ENCODE peak calls at places on chromosomes 11 and 22, in ten cellular contexts. W is ovary, A is colonic mucosa, L is H9, Y is NB4, E is WTC11, S is neural progenitor cell, J is GM23338, B is omental fat pad, N is natural killer cell. T is an unnamed sample.

GRCh38 chr22:39471421-39472141 is 14.8 kb downstream of the MGAT3 start:
- DNase-seq in W (no peak), A (peak), L (no peak), Y (peak), E (no peak), S (peak), J (no peak), B (no peak), N (no peak), T (peak)

GRCh38 chr22:19174106-19175025 is 4.2 kb downstream of the SLC25A1 start:
- DNase-seq in W (no peak), A (no peak), L (peak), Y (peak), E (peak), S (peak), J (peak), B (no peak), N (no peak), T (peak)

GRCh38 chr11:65477271-65478029 is 21.4 kb upstream of the MALAT1 start:
- DNase-seq in W (peak), A (peak), L (peak), Y (peak), E (peak), S (peak), J (peak), B (peak), N (peak), T (peak)

GRCh38 chr11:35588627-35589026 is 29.6 kb upstream of the FJX1 start:
- DNase-seq in W (no peak), A (no peak), L (no peak), Y (no peak), E (no peak), S (no peak), J (no peak), B (no peak), N (no peak), T (no peak)

GRCh38 chr11:26276798-26277424 is 55.0 kb upstream of the ANO3 start:
- DNase-seq in W (peak), A (peak), L (peak), Y (peak), E (peak), S (peak), J (peak), B (peak), N (peak), T (peak)

GRCh38 chr11:119181677-119182412 is 3.4 kb upstream of the NHERF4 start:
- DNase-seq in W (no peak), A (no peak), L (no peak), Y (no peak), E (no peak), S (no peak), J (no peak), B (no peak), N (no peak), T (no peak)

GRCh38 chr11:77418155-77418980 is 55.5 kb downstream of the PAK1 start:
- DNase-seq in W (no peak), A (no peak), L (no peak), Y (no peak), E (no peak), S (no peak), J (no peak), B (no peak), N (no peak), T (no peak)

GRCh38 chr11:119169272-119169719 is 771 bp downstream of the NLRX1 start:
- DNase-seq in W (no peak), A (peak), L (peak), Y (peak), E (peak), S (peak), J (peak), B (no peak), N (no peak), T (no peak)

GRCh38 chr11:68342459-68343158 is 30.2 kb downstream of the LRP5 start:
- DNase-seq in W (no peak), A (no peak), L (peak), Y (no peak), E (peak), S (peak), J (peak), B (no peak), N (no peak), T (no peak)

GRCh38 chr11:134497586-134497985 is 85.5 kb upstream of the B3GAT1 start:
- DNase-seq in W (no peak), A (peak), L (no peak), Y (no peak), E (peak), S (no peak), J (no peak), B (no peak), N (no peak), T (no peak)

GRCh38 chr22:40114411-40114810 is 63.3 kb upstream of the TNRC6B start:
- DNase-seq in W (peak), A (no peak), L (no peak), Y (no peak), E (no peak), S (no peak), J (no peak), B (no peak), N (no peak), T (no peak)

GRCh38 chr11:46658259-46658658 is 40.9 kb downstream of the ATG13 start:
- DNase-seq in W (peak), A (no peak), L (no peak), Y (no peak), E (no peak), S (no peak), J (no peak), B (no peak), N (no peak), T (no peak)

GRCh38 chr11:16347928-16348685 is 8.2 kb downstream of the SOX6 start:
- DNase-seq in W (no peak), A (no peak), L (no peak), Y (no peak), E (no peak), S (no peak), J (no peak), B (no peak), N (no peak), T (no peak)

GRCh38 chr22:46079861-46080821 is 70.2 kb upstream of the PPARA start:
- DNase-seq in W (peak), A (no peak), L (no peak), Y (no peak), E (peak), S (no peak), J (no peak), B (no peak), N (no peak), T (no peak)

GRCh38 chr11:86955674-86956522 is 703 bp upstream of the FZD4 start:
- DNase-seq in W (peak), A (peak), L (peak), Y (peak), E (peak), S (peak), J (peak), B (no peak), N (peak), T (peak)

GRCh38 chr22:32583921-32584335 is 109.3 kb downstream of the FBXO7 start:
- DNase-seq in W (no peak), A (no peak), L (no peak), Y (no peak), E (no peak), S (no peak), J (no peak), B (no peak), N (no peak), T (no peak)

GRCh38 chr22:35230839-35231584 is 26.3 kb upstream of the HMGXB4 start:
- DNase-seq in W (no peak), A (peak), L (no peak), Y (peak), E (no peak), S (no peak), J (no peak), B (no peak), N (no peak), T (no peak)

GRCh38 chr22:19103881-19104821 is 18.1 kb downstream of the DGCR2 start:
- DNase-seq in W (no peak), A (no peak), L (no peak), Y (no peak), E (no peak), S (no peak), J (no peak), B (no peak), N (no peak), T (no peak)

GRCh38 chr11:75338516-75339218 is 12.8 kb downstream of the ARRB1 start:
- DNase-seq in W (no peak), A (no peak), L (no peak), Y (peak), E (no peak), S (no peak), J (no peak), B (no peak), N (no peak), T (no peak)

GRCh38 chr11:108160970-108161566 is 39.7 kb downstream of the ACAT1 start:
- DNase-seq in W (no peak), A (no peak), L (no peak), Y (peak), E (no peak), S (no peak), J (no peak), B (no peak), N (no peak), T (peak)

GRCh38 chr11:27004103-27004502 is 10.2 kb downstream of the FIBIN start:
- DNase-seq in W (no peak), A (no peak), L (no peak), Y (no peak), E (no peak), S (no peak), J (no peak), B (no peak), N (no peak), T (no peak)

GRCh38 chr22:23774114-23774921 is 1.7 kb downstream of the MMP11 start:
- DNase-seq in W (no peak), A (no peak), L (no peak), Y (no peak), E (no peak), S (no peak), J (no peak), B (no peak), N (no peak), T (no peak)

GRCh38 chr22:49476800-49477400 is 350.8 kb downstream of the BRD1 start:
- DNase-seq in W (no peak), A (no peak), L (no peak), Y (no peak), E (no peak), S (no peak), J (no peak), B (no peak), N (no peak), T (no peak)

GRCh38 chr11:12048936-12049790 is 40.7 kb upstream of the DKK3 start:
- DNase-seq in W (no peak), A (no peak), L (no peak), Y (peak), E (no peak), S (no peak), J (no peak), B (no peak), N (no peak), T (no peak)

GRCh38 chr11:69385466-69385820 is 91.5 kb downstream of the MYEOV start:
- DNase-seq in W (no peak), A (no peak), L (no peak), Y (no peak), E (no peak), S (no peak), J (no peak), B (no peak), N (no peak), T (no peak)

GRCh38 chr22:48883211-48883960 is 944.3 kb downstream of the BRD1 start:
- DNase-seq in W (no peak), A (no peak), L (no peak), Y (no peak), E (no peak), S (no peak), J (no peak), B (no peak), N (no peak), T (no peak)

GRCh38 chr11:94813436-94813720 is 45.2 kb downstream of the AMOTL1 start:
- DNase-seq in W (no peak), A (no peak), L (no peak), Y (no peak), E (no peak), S (no peak), J (no peak), B (no peak), N (no peak), T (no peak)

GRCh38 chr11:81007046-81007445 is 1566.2 kb upstream of the TENM4 start:
- DNase-seq in W (no peak), A (no peak), L (no peak), Y (peak), E (no peak), S (no peak), J (no peak), B (no peak), N (no peak), T (no peak)

GRCh38 chr22:20459862-20460261 is 22.2 kb upstream of the SCARF2 start:
- DNase-seq in W (no peak), A (no peak), L (no peak), Y (no peak), E (no peak), S (no peak), J (no peak), B (no peak), N (no peak), T (no peak)

GRCh38 chr11:8871283-8871775 is 39.7 kb upstream of the AKIP1 start:
- DNase-seq in W (peak), A (peak), L (no peak), Y (no peak), E (peak), S (peak), J (peak), B (no peak), N (no peak), T (peak)

GRCh38 chr11:8873966-8874365 is 37.0 kb upstream of the AKIP1 start:
- DNase-seq in W (no peak), A (no peak), L (no peak), Y (peak), E (no peak), S (no peak), J (no peak), B (no peak), N (no peak), T (no peak)

GRCh38 chr11:8872017-8872416 is 39.0 kb upstream of the AKIP1 start:
- DNase-seq in W (no peak), A (no peak), L (no peak), Y (no peak), E (no peak), S (no peak), J (no peak), B (no peak), N (no peak), T (no peak)

GRCh38 chr11:8867856-8868705 is 42.9 kb upstream of the AKIP1 start:
- DNase-seq in W (no peak), A (no peak), L (no peak), Y (peak), E (no peak), S (no peak), J (no peak), B (no peak), N (no peak), T (no peak)

DNA sequence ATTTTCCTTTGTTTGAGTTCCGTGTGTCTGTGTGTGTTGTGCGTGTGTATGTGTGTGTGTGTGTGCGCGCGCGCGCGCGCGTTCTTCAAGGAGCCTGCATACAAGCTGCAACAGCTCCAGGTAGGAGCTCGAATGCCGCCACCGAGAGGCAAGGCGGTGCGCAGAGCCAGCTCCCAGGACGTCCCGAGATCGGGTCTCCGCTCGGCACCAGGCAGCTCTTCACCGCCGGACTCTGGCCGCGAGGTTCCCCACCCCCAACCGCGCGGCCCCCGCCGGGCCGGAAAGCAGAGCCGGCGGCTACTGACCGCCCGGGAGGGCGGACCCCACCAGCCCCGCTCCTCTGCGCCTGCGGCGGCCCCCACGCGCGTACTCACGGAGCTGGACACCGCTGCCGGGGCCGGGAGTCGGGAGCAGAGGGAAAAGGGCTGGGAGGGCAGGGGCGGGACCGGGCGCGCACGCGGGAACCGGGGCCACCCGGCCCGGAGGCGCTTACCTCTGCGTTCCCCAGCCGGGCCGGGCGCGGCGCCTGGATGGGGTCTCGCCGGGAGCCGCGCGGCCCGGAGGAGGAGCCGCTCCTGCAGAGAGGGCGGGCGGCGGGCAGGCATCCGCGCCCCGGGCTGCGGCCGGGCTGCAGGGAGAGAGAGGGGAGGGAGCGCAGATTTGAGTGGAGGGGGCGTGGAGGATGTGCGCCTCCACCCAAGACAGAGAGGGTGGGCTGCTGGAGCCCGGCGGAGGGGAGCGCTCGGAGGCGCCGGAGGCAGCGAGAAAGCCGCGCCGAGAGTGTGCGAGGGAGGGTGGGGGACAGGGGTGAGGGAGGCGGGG is 40.3 kb upstream of the AKIP1 start:
- DNase-seq in W (peak), A (peak), L (peak), Y (peak), E (peak), S (peak), J (peak), B (no peak), N (no peak), T (peak)
- TF ChIP-seq CTCF in W (no peak), A (no peak), L (no peak), Y (no peak), E (no peak), S (no peak), J (no peak), B (no peak), N (no peak), T (no peak)

DNA sequence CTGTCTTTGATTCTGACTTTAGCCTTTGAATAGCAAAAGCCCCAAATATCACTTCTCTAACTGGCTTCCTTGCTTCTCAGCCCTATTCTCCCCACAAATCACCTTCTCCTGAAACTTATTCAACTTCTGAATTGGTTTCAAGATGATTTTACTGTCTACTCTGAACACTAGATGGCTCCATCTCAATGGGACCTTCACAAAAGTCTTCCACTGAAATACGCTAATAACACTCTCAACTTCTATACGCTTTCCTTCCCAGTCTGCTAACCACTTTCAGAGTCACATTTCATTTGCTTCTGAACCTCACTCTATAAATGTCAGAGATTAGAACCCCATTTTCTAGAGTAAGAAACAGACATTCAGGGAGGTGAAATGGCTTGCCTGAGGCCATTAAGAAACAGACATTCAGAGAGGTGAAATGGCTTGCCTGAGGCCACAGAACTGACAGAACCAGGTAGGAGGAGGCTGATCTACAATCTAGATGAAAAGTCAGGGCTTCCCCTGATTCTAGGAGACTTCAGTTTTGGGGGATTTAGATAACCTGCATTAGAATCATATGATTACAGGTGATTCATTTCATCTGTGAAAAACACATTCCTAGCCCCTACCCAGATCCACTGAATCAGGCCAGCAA is 20.6 kb downstream of the MORC2 start:
- DNase-seq in W (no peak), A (no peak), L (no peak), Y (peak), E (no peak), S (peak), J (peak), B (no peak), N (no peak), T (no peak)
- TF ChIP-seq CTCF in W (peak), A (peak), L (peak), Y (no peak), E (no peak), S (peak), J (peak), B (peak), N (peak), T (peak)

GRCh38 chr11:33987545-33987944 is 64.0 kb upstream of the CAPRIN1 start:
- DNase-seq in W (no peak), A (no peak), L (no peak), Y (no peak), E (no peak), S (no peak), J (no peak), B (no peak), N (no peak), T (no peak)

GRCh38 chr11:33987975-33988580 is 63.5 kb upstream of the CAPRIN1 start:
- DNase-seq in W (peak), A (peak), L (peak), Y (peak), E (peak), S (peak), J (peak), B (peak), N (peak), T (peak)

GRCh38 chr11:33980896-33981295 is 70.6 kb upstream of the CAPRIN1 start:
- DNase-seq in W (no peak), A (no peak), L (no peak), Y (no peak), E (no peak), S (no peak), J (no peak), B (no peak), N (no peak), T (no peak)

GRCh38 chr11:33982661-33983060 is 68.9 kb upstream of the CAPRIN1 start:
- DNase-seq in W (no peak), A (no peak), L (no peak), Y (no peak), E (no peak), S (no peak), J (no peak), B (no peak), N (no peak), T (no peak)

GRCh38 chr11:33984682-33985389 is 66.7 kb upstream of the CAPRIN1 start:
- DNase-seq in W (no peak), A (no peak), L (no peak), Y (peak), E (no peak), S (no peak), J (no peak), B (no peak), N (no peak), T (no peak)
- TF ChIP-seq CTCF in W (no peak), A (no peak), L (peak), Y (peak), E (no peak), S (peak), J (peak), B (no peak), N (no peak), T (peak)

DNA sequence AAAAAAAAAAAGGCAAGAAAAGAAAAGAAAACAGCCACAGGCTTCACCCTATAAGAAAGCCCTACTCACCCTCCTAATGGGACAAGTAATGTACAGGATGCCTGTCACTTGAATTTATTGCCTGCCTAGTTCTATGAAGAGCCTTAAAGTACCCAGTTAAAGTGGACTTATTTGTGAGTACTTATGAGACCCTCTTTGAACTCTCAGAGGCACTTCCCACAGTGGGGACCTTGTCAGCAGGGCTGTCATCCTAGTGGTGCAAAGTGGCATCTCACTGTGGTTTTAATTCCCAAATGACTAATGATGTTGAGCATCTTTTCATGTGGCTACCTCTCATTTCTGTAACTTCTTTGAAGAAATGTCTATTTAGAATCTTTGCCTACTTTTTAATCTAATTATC is 41.8 kb upstream of the BARX2 start:
- DNase-seq in W (no peak), A (no peak), L (no peak), Y (peak), E (no peak), S (no peak), J (no peak), B (no peak), N (no peak), T (no peak)
- TF ChIP-seq CTCF in W (no peak), A (no peak), L (peak), Y (no peak), E (no peak), S (peak), J (peak), B (no peak), N (no peak), T (no peak)

GRCh38 chr11:21975242-21975641 is 217.6 kb upstream of the ANO5 start:
- DNase-seq in W (no peak), A (no peak), L (no peak), Y (no peak), E (no peak), S (peak), J (no peak), B (no peak), N (no peak), T (no peak)
- TF ChIP-seq CTCF in W (no peak), A (no peak), L (no peak), Y (no peak), E (no peak), S (no peak), J (no peak), B (no peak), N (no peak), T (no peak)

GRCh38 chr11:127493330-127493729 is 492.8 kb upstream of the KIRREL3 start:
- DNase-seq in W (no peak), A (no peak), L (no peak), Y (peak), E (no peak), S (peak), J (peak), B (no peak), N (no peak), T (no peak)
- TF ChIP-seq CTCF in W (no peak), A (peak), L (peak), Y (peak), E (peak), S (peak), J (peak), B (no peak), N (no peak), T (no peak)

T was measured in B cell.